ENCODE peak calls at places on chromosomes 11 and 22, in nine cellular contexts. B is stimulated activated CD4-positive, alpha-beta T cell treated with anti-CD3 and anti-CD28 coated beads, Interleukin-2, amount 100 ng/mL, for 48 hours; F is T-helper 2 cell; Y is lower lobe of right lung; K is stimulated activated CD8-positive, alpha-beta memory T cell treated with anti-CD3 and anti-CD28 coated beads, Interleukin-4, amount 100 ng/mL, for 1 hour; Z is dermis blood vessel endothelial cell; E is neural crest cell; H is amniotic stem cell; Q is GM12878. R is an unnamed sample.
A peak's percentile ranks its signal among the peaks of the same experiment; 100 is the strongest.

GRCh38 chr11:46489668-46490560 is 98.3 kb upstream of the CHRM4 start:
- DNase-seq in Z (peak; percentile 78), K (no peak), H (no peak), Q (no peak), B (no peak), F (no peak), Y (no peak), E (peak; percentile 17), R (peak; percentile 71)

GRCh38 chr22:50445071-50445879 is 29.6 kb downstream of the SBF1 start:
- DNase-seq in F (no peak), Q (no peak), Z (no peak), K (peak; percentile 21), Y (peak; percentile 73), B (no peak), E (no peak), H (no peak), R (no peak)

GRCh38 chr11:22508691-22509090 is 116.9 kb downstream of the FANCF start:
- DNase-seq in Z (no peak), B (no peak), E (no peak), Q (no peak), H (no peak), F (no peak), Y (no peak), K (no peak), R (no peak)

GRCh38 chr11:65588199-65589054 is 7.2 kb downstream of the KCNK7 start:
- DNase-seq in E (no peak), H (no peak), F (peak; percentile 42), K (peak; percentile 61), B (peak; percentile 70), Y (peak; percentile 79), Q (peak; percentile 96), Z (peak; percentile 85), R (peak; percentile 59)

GRCh38 chr11:69008774-69009440 is 4.1 kb downstream of the MRGPRF start:
- DNase-seq in B (no peak), F (no peak), Q (no peak), H (peak; percentile 98), Z (peak; percentile 42), Y (peak; percentile 49), E (no peak), K (no peak), R (peak; percentile 45)

GRCh38 chr11:125593113-125593761 is 585 bp downstream of the STT3A start:
- DNase-seq in F (no peak), B (no peak), E (no peak), Y (no peak), K (no peak), Z (peak; percentile 42), Q (no peak), H (no peak), R (peak; percentile 14)

GRCh38 chr11:104625246-104625645 is 273.0 kb downstream of the CASP12 start:
- DNase-seq in K (no peak), Z (peak; percentile 21), F (no peak), Q (no peak), H (no peak), E (no peak), Y (no peak), B (no peak), R (no peak)

GRCh38 chr11:114172871-114173444 is 113.4 kb downstream of the ZBTB16 start:
- DNase-seq in H (no peak), F (no peak), E (no peak), Q (no peak), K (no peak), Y (no peak), Z (no peak), B (no peak), R (no peak)

GRCh38 chr22:30541979-30542810 is 4.3 kb downstream of the SEC14L6 start:
- DNase-seq in F (no peak), H (no peak), K (no peak), Z (peak; percentile 25), Q (no peak), B (no peak), Y (peak; percentile 57), E (peak; percentile 50), R (no peak)

GRCh38 chr22:50016308-50016987 is 3.9 kb upstream of the IL17REL start:
- DNase-seq in B (no peak), Z (no peak), E (no peak), K (no peak), H (no peak), Q (no peak), Y (peak; percentile 44), F (no peak), R (no peak)

GRCh38 chr22:40325315-40325714 is 21.0 kb upstream of the ADSL start:
- DNase-seq in Q (no peak), K (peak; percentile 22), H (no peak), E (no peak), B (peak; percentile 52), Y (no peak), Z (no peak), F (no peak), R (no peak)